ENCODE peak calls at places on chromosomes 7 and 10, in nine cellular contexts. L, Y, F, V, J, S, B, A and P are unnamed samples.

GRCh38 chr10:89086801-89087513 is 96.4 kb downstream of the FAS start:
- DNase-seq in A (peak), V (peak), S (no peak), B (no peak), L (no peak), Y (no peak), J (peak), F (peak), P (peak)

GRCh38 chr7:98810166-98810802 is 59.5 kb downstream of the TMEM130 start:
- DNase-seq in J (peak), L (no peak), S (no peak), F (no peak), A (peak), V (no peak), Y (peak), B (no peak), P (no peak)

GRCh38 chr10:44390585-44391072 is 5.7 kb upstream of the CXCL12 start:
- DNase-seq in A (no peak), B (no peak), Y (no peak), F (no peak), V (no peak), L (no peak), S (no peak), J (peak), P (no peak)

GRCh38 chr7:47576031-47576908 is 5.6 kb downstream of the TNS3 start:
- DNase-seq in V (peak), L (peak), B (no peak), S (peak), Y (peak), F (peak), A (no peak), J (peak), P (no peak)

GRCh38 chr7:127578036-127578684 is 7.2 kb downstream of the GCC1 start:
- DNase-seq in J (no peak), S (no peak), A (no peak), L (no peak), F (no peak), V (peak), B (no peak), Y (no peak), P (peak)

GRCh38 chr7:107167483-107168232 is 1.1 kb upstream of the HBP1 start:
- DNase-seq in J (no peak), V (peak), S (peak), B (peak), Y (peak), F (no peak), L (peak), A (no peak), P (peak)

GRCh38 chr7:78090616-78091015 is 292.0 kb downstream of the PHTF2 start:
- DNase-seq in J (no peak), F (no peak), A (no peak), S (no peak), V (peak), L (no peak), B (no peak), Y (no peak), P (no peak)

GRCh38 chr10:75547391-75548298 is 116.2 kb downstream of the LRMDA start:
- DNase-seq in Y (peak), L (no peak), F (no peak), B (peak), S (no peak), J (no peak), A (peak), V (peak), P (no peak)

GRCh38 chr7:155858521-155859061 is 46.3 kb upstream of the SHH start:
- DNase-seq in A (peak), V (peak), L (no peak), J (peak), S (peak), Y (peak), B (no peak), F (no peak), P (no peak)

GRCh38 chr7:28076421-28077163 is 104.0 kb downstream of the JAZF1 start:
- DNase-seq in J (no peak), L (no peak), B (no peak), F (no peak), V (no peak), Y (no peak), A (no peak), S (no peak), P (no peak)

GRCh38 chr7:80155374-80155773 is 20.7 kb downstream of the GNAI1 start:
- DNase-seq in Y (no peak), B (no peak), A (no peak), J (no peak), V (no peak), F (no peak), S (no peak), L (no peak), P (no peak)

GRCh38 chr7:106867641-106868351 is 2.7 kb downstream of the PIK3CG start:
- DNase-seq in S (no peak), L (no peak), F (no peak), B (no peak), Y (no peak), V (no peak), A (no peak), J (no peak), P (no peak)

GRCh38 chr10:46028584-46029570 is 1.5 kb downstream of the NCOA4 start:
- DNase-seq in A (no peak), B (peak), F (no peak), L (no peak), J (no peak), S (peak), V (peak), Y (peak), P (peak)

GRCh38 chr7:66454600-66455225 is 174.0 kb upstream of the KCTD7 start:
- DNase-seq in S (no peak), B (no peak), A (no peak), F (no peak), J (no peak), L (no peak), V (no peak), Y (no peak), P (no peak)

DNA sequence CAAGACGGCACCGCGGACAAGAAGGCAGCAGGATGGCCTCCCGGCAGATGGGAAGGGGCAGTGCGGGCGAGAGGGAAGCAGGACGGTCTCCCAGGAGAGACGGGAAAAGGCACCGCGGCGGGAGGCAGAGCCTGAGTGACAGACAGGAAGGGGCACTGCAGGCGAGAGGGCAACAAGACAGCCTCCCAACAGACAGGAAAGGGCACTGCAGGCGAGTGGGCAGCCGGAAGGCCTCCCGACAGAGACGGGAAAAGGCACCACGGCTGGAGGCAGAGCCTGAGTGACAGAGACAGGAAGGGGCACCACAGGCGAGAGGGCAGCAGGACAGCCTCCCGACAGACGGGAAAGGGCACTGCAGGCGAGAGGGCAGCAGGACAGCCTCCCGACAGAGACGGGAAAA is 32.6 kb downstream of the ESYT2 start:
- DNase-seq in V (no peak), B (no peak), F (no peak), L (no peak), Y (no peak), A (no peak), S (no peak), J (no peak), P (no peak)
- H3K27ac ChIP-seq in V (no peak), B (no peak), F (no peak), L (no peak), Y (no peak), A (no peak), S (no peak), J (no peak), P (no peak)

DNA sequence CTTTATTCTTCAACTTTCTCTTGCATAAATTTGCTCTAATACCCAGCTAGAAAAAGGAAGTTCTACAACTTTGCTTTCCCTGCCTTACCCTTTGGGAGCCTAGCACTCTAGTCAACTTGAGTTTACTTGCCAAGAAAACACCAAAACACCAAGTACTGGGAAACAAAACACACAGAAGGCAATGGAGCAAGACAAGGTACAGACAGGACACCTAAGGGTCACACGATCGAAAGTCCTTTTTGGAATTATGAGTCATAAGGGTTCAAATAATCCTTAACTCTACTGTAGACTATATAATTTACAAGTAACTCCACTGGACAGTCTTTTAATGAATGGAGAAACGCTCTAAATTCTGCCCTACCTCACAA is 42.6 kb upstream of the ANAPC16 start:
- DNase-seq in F (no peak), Y (no peak), A (no peak), S (no peak), B (no peak), L (no peak), J (no peak), V (no peak), P (no peak)
- H3K4me3 ChIP-seq in F (no peak), Y (no peak), A (no peak), S (no peak), B (no peak), L (no peak), J (no peak), V (no peak), P (no peak)

DNA sequence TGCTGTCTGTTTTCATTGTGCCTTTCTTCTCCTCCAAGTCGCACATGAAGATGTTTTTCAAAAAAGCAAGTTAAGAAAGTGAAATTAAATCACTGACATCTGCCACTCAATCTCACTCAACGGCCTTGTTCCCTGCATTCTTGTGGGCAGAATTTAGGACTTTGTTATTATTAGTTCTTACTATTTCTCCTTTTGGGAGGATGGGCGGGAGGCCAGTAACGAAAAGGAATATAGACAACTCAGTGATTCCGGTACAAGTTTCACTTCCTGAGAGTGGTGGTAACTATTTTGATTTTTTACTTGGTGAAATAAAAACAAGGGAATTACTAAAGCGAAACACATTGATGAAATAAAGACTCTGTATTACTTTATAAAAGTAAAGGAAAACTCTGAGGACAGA is 231.9 kb upstream of the HABP2 start:
- DNase-seq in L (no peak), J (no peak), F (no peak), Y (no peak), B (no peak), V (no peak), A (no peak), S (no peak), P (no peak)
- H3K27ac ChIP-seq in L (no peak), J (no peak), F (no peak), Y (no peak), B (no peak), V (no peak), A (no peak), S (no peak), P (no peak)

GRCh38 chr10:98444314-98445006 is 2.3 kb downstream of the HPS1 start:
- DNase-seq in Y (no peak), S (no peak), J (no peak), A (peak), F (no peak), L (no peak), V (no peak), B (no peak), P (no peak)

GRCh38 chr10:98449287-98449686 is 2.6 kb upstream of the HPS1 start:
- DNase-seq in Y (no peak), V (no peak), A (no peak), L (no peak), B (no peak), F (no peak), J (no peak), S (no peak), P (no peak)

GRCh38 chr10:98446656-98447221 is at the start of gene HPS1:
- DNase-seq in A (peak), S (peak), L (peak), V (peak), B (peak), J (peak), F (peak), Y (peak), P (no peak)

GRCh38 chr10:98446121-98446655 is 547 bp downstream of the HPS1 start:
- DNase-seq in V (peak), J (peak), Y (peak), F (no peak), S (peak), A (peak), B (peak), L (no peak), P (no peak)

DNA sequence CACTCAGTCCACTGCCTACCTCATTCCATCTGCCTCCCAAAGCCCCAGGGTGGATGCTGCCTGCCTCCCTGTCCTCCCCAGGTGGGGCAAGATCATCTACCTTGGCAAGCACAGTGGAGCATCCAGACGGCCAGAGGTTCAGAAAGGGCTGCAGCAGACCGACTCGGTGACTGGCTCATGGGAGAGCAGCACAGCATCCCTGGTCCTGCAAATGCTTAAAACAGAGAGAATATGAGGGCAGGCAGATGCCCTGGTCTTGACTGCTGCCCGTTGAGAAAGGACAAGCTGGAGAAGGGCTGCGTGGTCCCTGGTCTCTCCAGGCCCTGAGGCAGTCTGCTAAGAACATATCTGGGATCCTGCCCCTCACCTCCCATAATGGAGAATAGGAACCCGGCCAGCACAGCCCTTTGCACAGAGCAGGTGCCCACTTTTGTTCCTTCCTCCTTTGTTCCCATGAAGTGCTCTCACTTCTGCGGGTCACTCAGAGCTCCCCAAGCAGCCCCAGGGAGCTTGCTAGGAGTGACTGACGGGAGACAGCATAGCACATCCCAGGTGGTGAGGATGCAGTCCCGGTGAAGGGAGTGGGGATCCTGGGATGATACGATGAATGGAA is 1.4 kb downstream of the HPS1 start:
- DNase-seq in J (no peak), B (no peak), V (no peak), S (no peak), F (no peak), L (no peak), Y (no peak), A (peak), P (no peak)
- H3K4me3 ChIP-seq in J (peak), B (peak), V (no peak), S (no peak), F (no peak), L (no peak), Y (peak), A (no peak), P (peak)

GRCh38 chr7:101216001-101216859 is 1.2 kb downstream of the PLOD3 start:
- DNase-seq in F (no peak), A (no peak), B (no peak), J (no peak), L (no peak), V (peak), S (peak), Y (no peak), P (no peak)
- H3K27ac ChIP-seq in F (peak), A (peak), B (no peak), J (no peak), L (no peak), V (peak), S (peak), Y (peak), P (peak)

DNA sequence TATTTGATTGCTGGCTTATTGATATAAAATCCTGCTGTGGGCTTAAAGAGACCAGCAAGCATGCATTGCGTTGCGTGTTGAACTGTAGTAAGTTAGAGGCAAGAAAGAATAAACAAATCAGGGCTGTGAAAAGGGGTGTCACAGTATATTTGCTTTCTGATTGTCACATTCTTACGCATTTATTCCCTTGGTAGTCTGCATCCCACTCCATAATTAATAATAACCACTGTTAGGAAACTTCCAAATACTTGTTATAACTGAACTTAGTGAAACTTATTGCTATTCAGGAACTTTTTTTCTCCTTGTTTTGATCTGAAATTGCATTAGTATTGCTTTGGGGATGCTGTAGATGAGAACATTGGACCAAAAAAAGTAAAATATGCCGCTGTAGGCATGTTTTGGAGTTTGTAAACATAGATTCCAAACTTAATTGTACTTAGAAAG is 1.7 kb downstream of the PPP1R9A start:
- DNase-seq in J (no peak), B (no peak), L (no peak), Y (no peak), F (no peak), S (no peak), A (no peak), V (no peak), P (no peak)
- H3K4me3 ChIP-seq in J (peak), B (peak), L (peak), Y (peak), F (no peak), S (peak), A (no peak), V (no peak), P (no peak)